ENCODE peak calls at places on chromosome 2, in four cellular contexts. G is thoracic aorta, X is left ventricle myocardium inferior, W is right cardiac atrium. V is an unnamed sample. For H3K4me1, the result is how much of the 10 kb centered on the place peaks cover.

GRCh38 chr2:19109521-19109920 is 248.9 kb downstream of the OSR1 start:
- DNase-seq in G (no peak), X (no peak), W (no peak), V (no peak)

GRCh38 chr2:8644605-8645175 is 37.2 kb upstream of the ID2 start:
- DNase-seq in G (no peak), X (peak), W (peak), V (no peak)

GRCh38 chr2:199070550-199070949 is 387.2 kb downstream of the SATB2 start:
- DNase-seq in G (no peak), X (no peak), W (no peak), V (no peak)

GRCh38 chr2:141393214-141393545 is 737.6 kb downstream of the LRP1B start:
- DNase-seq in G (no peak), X (no peak), W (no peak), V (no peak)

GRCh38 chr2:184543832-184544231 is 54.5 kb upstream of the ZNF804A start:
- DNase-seq in G (no peak), X (no peak), W (no peak), V (no peak)

GRCh38 chr2:203225423-203226039 is 13.3 kb upstream of the CYP20A1 start:
- DNase-seq in G (no peak), X (no peak), W (no peak), V (no peak)

GRCh38 chr2:158624071-158624470 is 167.3 kb downstream of the PKP4 start:
- DNase-seq in G (no peak), X (no peak), W (no peak), V (no peak)

GRCh38 chr2:207819021-207819687 is 49.4 kb upstream of the FZD5 start:
- DNase-seq in G (no peak), X (no peak), W (no peak), V (no peak)

DNA sequence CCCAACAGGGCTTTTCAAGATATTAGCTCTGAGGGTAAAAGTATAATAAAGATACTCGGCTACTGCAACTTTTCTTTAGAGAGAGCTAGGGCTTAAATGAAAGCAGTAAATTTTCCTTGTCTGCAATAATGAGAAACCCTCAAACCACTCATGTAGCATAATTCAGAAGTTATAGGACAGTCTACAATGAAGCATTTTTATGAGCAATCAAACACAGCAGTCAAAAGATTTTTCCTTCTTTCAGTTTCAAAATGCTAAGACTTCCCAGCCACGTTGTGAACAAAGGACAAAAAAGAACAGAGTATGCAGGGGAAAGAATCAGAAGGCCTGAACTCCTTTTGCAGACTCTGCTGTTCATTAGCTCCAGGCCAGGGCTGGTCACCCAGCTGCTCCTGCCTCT is 35.3 kb upstream of the CDC42EP3 start:
- DNase-seq in G (no peak), X (no peak), W (no peak), V (no peak)
- H3K27ac ChIP-seq in G (no peak), X (no peak), W (no peak), V (no peak)

GRCh38 chr2:22487036-22487435 is 897.9 kb upstream of the KLHL29 start:
- DNase-seq in G (no peak), X (no peak), W (no peak), V (no peak)

GRCh38 chr2:22486343-22486742 is 898.6 kb upstream of the KLHL29 start:
- DNase-seq in G (no peak), X (no peak), W (no peak), V (no peak)

GRCh38 chr2:22485456-22485855 is 899.5 kb upstream of the KLHL29 start:
- DNase-seq in G (no peak), X (no peak), W (no peak), V (no peak)

GRCh38 chr2:22481507-22482217 is 903.3 kb upstream of the KLHL29 start:
- DNase-seq in G (no peak), X (peak), W (no peak), V (peak)

DNA sequence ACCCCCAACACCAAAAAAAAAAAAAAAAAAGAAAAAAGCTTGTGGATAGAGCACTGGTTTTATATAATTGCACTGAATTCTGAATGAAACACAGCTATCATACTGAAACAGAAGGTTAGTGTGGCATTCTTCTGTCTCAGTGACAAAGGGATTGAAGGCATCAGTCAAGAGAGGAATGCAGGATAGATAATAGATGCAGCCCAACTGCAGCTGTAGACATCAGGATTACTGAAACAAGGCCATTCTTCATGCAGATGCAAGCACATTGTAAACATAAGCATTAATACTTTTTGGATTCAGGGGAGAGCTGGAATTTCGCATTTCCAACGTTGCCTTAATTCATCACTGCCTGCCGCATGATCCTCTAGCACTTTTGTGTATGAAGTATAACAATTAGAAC is 897.4 kb upstream of the KLHL29 start:
- DNase-seq in G (no peak), X (no peak), W (no peak), V (no peak)
- H3K4me1 ChIP-seq in G (under half), X (under half), W (under half), V (under half)

GRCh38 chr2:197072533-197072932 is 146.0 kb upstream of the PGAP1 start:
- DNase-seq in G (no peak), X (no peak), W (no peak), V (no peak)
- H3K27ac ChIP-seq in G (no peak), X (no peak), W (no peak), V (no peak)

GRCh38 chr2:60888853-60889252 is 7.5 kb downstream of the REL start:
- DNase-seq in G (no peak), X (no peak), W (no peak), V (no peak)

GRCh38 chr2:60883896-60884295 is 2.5 kb downstream of the REL start:
- DNase-seq in G (no peak), X (no peak), W (no peak), V (no peak)

GRCh38 chr2:60885683-60886082 is 4.3 kb downstream of the REL start:
- DNase-seq in G (no peak), X (no peak), W (no peak), V (no peak)

GRCh38 chr2:60884795-60885194 is 3.4 kb downstream of the REL start:
- DNase-seq in G (no peak), X (no peak), W (no peak), V (no peak)

GRCh38 chr2:60886962-60887361 is 5.6 kb downstream of the REL start:
- DNase-seq in G (no peak), X (no peak), W (no peak), V (no peak)
- H3K4me1 ChIP-seq in G (under half), X (half or more), W (under half), V (under half)

GRCh38 chr2:150473767-150474166 is 13.7 kb downstream of the RND3 start:
- DNase-seq in G (no peak), X (no peak), W (no peak), V (no peak)
- H3K27ac ChIP-seq in G (no peak), X (peak), W (peak), V (peak)

DNA sequence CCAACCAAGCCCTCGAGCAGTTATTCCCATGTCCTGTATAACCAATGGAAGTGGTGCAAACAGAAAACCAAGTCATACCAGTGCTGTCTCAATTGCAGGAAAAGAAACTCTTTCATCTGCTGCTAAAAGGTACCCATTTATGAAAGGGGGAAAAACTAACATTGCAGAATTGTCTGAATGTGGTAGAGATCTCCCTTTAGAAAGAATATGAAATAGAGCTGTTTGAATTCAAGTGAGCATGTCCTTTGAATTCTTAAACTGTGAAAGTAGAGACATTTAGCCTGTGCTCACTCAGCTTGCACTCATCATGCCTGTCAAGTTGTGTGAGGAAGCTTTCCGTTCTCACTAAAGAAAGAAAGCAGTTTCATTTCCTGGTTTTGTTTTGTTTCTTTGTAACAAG is 87.3 kb downstream of the EML4 start:
- DNase-seq in G (no peak), X (no peak), W (no peak), V (no peak)
- H3K4me1 ChIP-seq in G (under half), X (under half), W (under half), V (under half)

DNA sequence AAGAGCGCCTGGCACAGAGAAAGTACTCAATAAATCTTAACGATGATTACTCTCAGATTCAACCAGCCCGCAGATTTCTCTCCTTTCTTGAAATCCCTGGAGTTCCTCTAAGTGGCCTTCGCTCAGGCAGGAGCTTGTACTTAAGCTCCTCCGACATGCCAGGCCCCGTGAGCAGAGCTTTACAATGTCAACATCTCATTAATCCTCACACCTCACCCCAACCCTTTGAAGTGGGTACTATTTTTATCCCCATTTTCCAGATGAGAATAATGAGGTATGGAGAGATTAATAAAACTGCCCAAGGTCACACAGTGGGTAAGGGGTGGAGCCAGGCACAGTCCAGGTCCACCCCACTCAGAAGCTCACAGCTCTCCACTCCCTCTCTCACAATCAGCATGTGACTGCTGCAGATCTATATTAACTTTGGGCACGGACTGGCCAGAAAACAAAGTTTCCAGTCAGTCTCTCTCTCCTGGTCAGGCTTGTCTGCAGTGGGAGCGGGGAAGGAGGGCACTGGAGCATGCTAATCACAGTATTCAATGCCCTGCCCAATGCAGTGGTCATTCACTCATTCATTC is 18.0 kb downstream of the DNMT3A start:
- DNase-seq in G (no peak), X (no peak), W (peak), V (no peak)
- H3K27ac ChIP-seq in G (no peak), X (no peak), W (no peak), V (no peak)

GRCh38 chr2:241728000-241728399 is 6.4 kb upstream of the D2HGDH start:
- DNase-seq in G (no peak), X (no peak), W (no peak), V (no peak)

GRCh38 chr2:241722896-241723454 is 11.5 kb upstream of the D2HGDH start:
- DNase-seq in G (no peak), X (no peak), W (no peak), V (no peak)

GRCh38 chr2:241724259-241724974 is 10.0 kb upstream of the D2HGDH start:
- DNase-seq in G (no peak), X (no peak), W (no peak), V (no peak)

GRCh38 chr2:241726459-241726858 is 8.0 kb upstream of the D2HGDH start:
- DNase-seq in G (no peak), X (no peak), W (no peak), V (no peak)

DNA sequence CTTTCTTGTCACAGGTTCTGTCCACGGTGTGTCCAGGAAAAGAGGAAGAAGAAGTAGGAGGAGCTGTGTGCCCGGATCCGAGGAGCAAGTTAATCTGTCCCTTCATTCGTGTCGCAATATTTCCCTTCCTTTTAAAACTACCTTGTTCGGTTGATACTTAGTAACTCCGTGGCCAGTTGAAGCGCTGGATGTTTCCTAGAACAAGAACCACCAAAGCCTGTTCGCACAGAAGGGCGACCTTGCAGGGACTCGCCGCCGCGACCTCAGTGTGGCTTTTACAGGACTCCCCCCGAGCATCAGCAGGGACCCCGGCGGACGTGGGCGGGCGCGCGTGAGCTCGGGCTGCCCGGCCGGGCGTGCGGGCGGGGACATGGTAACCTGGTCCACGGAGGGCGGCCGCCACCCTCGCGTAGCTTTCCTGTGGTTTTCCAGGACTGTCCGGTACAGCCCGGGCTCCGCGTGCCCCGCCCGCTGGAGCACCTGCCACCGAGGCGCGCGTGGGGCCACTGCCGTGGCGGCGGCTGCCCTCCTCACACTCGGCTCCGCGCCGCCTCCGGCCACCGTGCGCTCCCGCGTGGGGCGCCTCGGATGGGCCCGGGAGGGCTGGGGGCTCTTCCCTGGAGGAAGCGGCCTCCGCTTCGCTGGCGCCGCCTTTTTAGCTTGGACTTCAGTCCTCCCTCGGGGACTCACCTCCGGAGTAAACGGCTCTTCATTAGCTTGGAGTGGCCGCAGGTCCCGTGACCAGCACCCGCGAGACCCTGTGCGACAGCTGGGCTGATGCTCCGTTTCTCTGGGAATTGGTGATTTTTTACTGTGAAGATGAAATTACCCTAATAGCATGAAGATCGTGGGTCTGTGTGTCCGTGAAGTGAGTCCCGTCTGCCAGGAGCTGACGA is 9.2 kb upstream of the D2HGDH start:
- DNase-seq in G (no peak), X (no peak), W (no peak), V (no peak)
- H3K4me1 ChIP-seq in G (under half), X (under half), W (under half), V (under half)

GRCh38 chr2:30149513-30149912 is 2.7 kb downstream of the YPEL5 start:
- DNase-seq in G (no peak), X (no peak), W (no peak), V (no peak)
- H3K27ac ChIP-seq in G (no peak), X (peak), W (no peak), V (no peak)